ENCODE peak calls at places on chromosomes 3 and 15, in seven cellular contexts. One of them, this sample, is unnamed.

GRCh38 chr3:141940204-141940776 is 63.8 kb downstream of the ATP1B3 start:
- DNase-seq in suprapubic skin: peak
- DNase-seq in A549: peak
- DNase-seq in upper lobe of left lung: no peak
- DNase-seq in stomach: no peak
- DNase-seq in tibial nerve: no peak
- DNase-seq in sigmoid colon: peak
- DNase-seq in this sample: no peak

GRCh38 chr15:42059661-42060476 is 34.5 kb downstream of the PLA2G4D start:
- DNase-seq in suprapubic skin: no peak
- DNase-seq in A549: peak
- DNase-seq in upper lobe of left lung: no peak
- DNase-seq in stomach: peak
- DNase-seq in tibial nerve: peak
- DNase-seq in sigmoid colon: no peak
- DNase-seq in this sample: peak

GRCh38 chr15:74768099-74768770 is 13.6 kb upstream of the CSK start:
- DNase-seq in suprapubic skin: no peak
- DNase-seq in A549: no peak
- DNase-seq in upper lobe of left lung: no peak
- DNase-seq in stomach: no peak
- DNase-seq in tibial nerve: no peak
- DNase-seq in sigmoid colon: no peak
- DNase-seq in this sample: no peak

GRCh38 chr15:95937128-95937528 is 393.4 kb upstream of the NR2F2 start:
- DNase-seq in suprapubic skin: no peak
- DNase-seq in A549: no peak
- DNase-seq in upper lobe of left lung: no peak
- DNase-seq in stomach: no peak
- DNase-seq in tibial nerve: no peak
- DNase-seq in sigmoid colon: no peak
- DNase-seq in this sample: no peak

GRCh38 chr3:46405301-46406079 is 1.4 kb downstream of the CCR5AS start:
- DNase-seq in suprapubic skin: no peak
- DNase-seq in A549: no peak
- DNase-seq in upper lobe of left lung: no peak
- DNase-seq in stomach: peak
- DNase-seq in tibial nerve: no peak
- DNase-seq in sigmoid colon: peak
- DNase-seq in this sample: no peak

GRCh38 chr3:175260145-175260794 is 401.1 kb downstream of the NAALADL2 start:
- DNase-seq in suprapubic skin: no peak
- DNase-seq in A549: no peak
- DNase-seq in upper lobe of left lung: no peak
- DNase-seq in stomach: no peak
- DNase-seq in tibial nerve: no peak
- DNase-seq in sigmoid colon: no peak
- DNase-seq in this sample: no peak

GRCh38 chr3:134597390-134597975 is 53.3 kb downstream of the KY start:
- DNase-seq in suprapubic skin: no peak
- DNase-seq in A549: no peak
- DNase-seq in upper lobe of left lung: no peak
- DNase-seq in stomach: no peak
- DNase-seq in tibial nerve: no peak
- DNase-seq in sigmoid colon: no peak
- DNase-seq in this sample: no peak

GRCh38 chr3:44918581-44918980 is 44.2 kb downstream of the TGM4 start:
- DNase-seq in suprapubic skin: no peak
- DNase-seq in A549: no peak
- DNase-seq in upper lobe of left lung: no peak
- DNase-seq in stomach: no peak
- DNase-seq in tibial nerve: no peak
- DNase-seq in sigmoid colon: no peak
- DNase-seq in this sample: no peak

GRCh38 chr15:57323806-57324589 is 52.3 kb upstream of the CGNL1 start:
- DNase-seq in suprapubic skin: no peak
- DNase-seq in A549: peak
- DNase-seq in upper lobe of left lung: no peak
- DNase-seq in stomach: no peak
- DNase-seq in tibial nerve: no peak
- DNase-seq in sigmoid colon: no peak
- DNase-seq in this sample: no peak

GRCh38 chr3:184040010-184040409 is 8.5 kb downstream of the HTR3D start:
- DNase-seq in suprapubic skin: no peak
- DNase-seq in A549: peak
- DNase-seq in upper lobe of left lung: no peak
- DNase-seq in stomach: peak
- DNase-seq in tibial nerve: no peak
- DNase-seq in sigmoid colon: no peak
- DNase-seq in this sample: no peak

GRCh38 chr15:82553846-82554245 is 13.6 kb upstream of the RPS17 start:
- DNase-seq in suprapubic skin: no peak
- DNase-seq in A549: no peak
- DNase-seq in upper lobe of left lung: no peak
- DNase-seq in stomach: no peak
- DNase-seq in tibial nerve: no peak
- DNase-seq in sigmoid colon: no peak
- DNase-seq in this sample: no peak

GRCh38 chr15:52728899-52729298 is 49.7 kb upstream of the ATOSA start:
- DNase-seq in suprapubic skin: no peak
- DNase-seq in A549: no peak
- DNase-seq in upper lobe of left lung: no peak
- DNase-seq in stomach: no peak
- DNase-seq in tibial nerve: no peak
- DNase-seq in sigmoid colon: no peak
- DNase-seq in this sample: no peak

GRCh38 chr3:56753206-56753605 is 48.5 kb downstream of the ARHGEF3 start:
- DNase-seq in suprapubic skin: no peak
- DNase-seq in A549: no peak
- DNase-seq in upper lobe of left lung: no peak
- DNase-seq in stomach: no peak
- DNase-seq in tibial nerve: no peak
- DNase-seq in sigmoid colon: no peak
- DNase-seq in this sample: no peak
- TF ChIP-seq EP300 in suprapubic skin: no peak
- TF ChIP-seq EP300 in A549: no peak
- TF ChIP-seq EP300 in upper lobe of left lung: no peak
- TF ChIP-seq EP300 in stomach: no peak
- TF ChIP-seq EP300 in tibial nerve: no peak
- TF ChIP-seq EP300 in sigmoid colon: no peak
- TF ChIP-seq EP300 in this sample: no peak

GRCh38 chr3:63976862-63977180 is 46.5 kb downstream of the PSMD6 start:
- DNase-seq in suprapubic skin: no peak
- DNase-seq in A549: no peak
- DNase-seq in upper lobe of left lung: no peak
- DNase-seq in stomach: no peak
- DNase-seq in tibial nerve: no peak
- DNase-seq in sigmoid colon: no peak
- DNase-seq in this sample: no peak
- H3K27ac ChIP-seq in suprapubic skin: peak
- H3K27ac ChIP-seq in A549: no peak
- H3K27ac ChIP-seq in upper lobe of left lung: peak
- H3K27ac ChIP-seq in stomach: peak
- H3K27ac ChIP-seq in tibial nerve: peak
- H3K27ac ChIP-seq in sigmoid colon: no peak
- H3K27ac ChIP-seq in this sample: no peak

GRCh38 chr3:49929333-49930240 is at the start of gene MON1A:
- DNase-seq in suprapubic skin: peak
- DNase-seq in A549: peak
- DNase-seq in upper lobe of left lung: peak
- DNase-seq in stomach: peak
- DNase-seq in tibial nerve: peak
- DNase-seq in sigmoid colon: peak
- DNase-seq in this sample: peak
- TF ChIP-seq EP300 in suprapubic skin: no peak
- TF ChIP-seq EP300 in A549: no peak
- TF ChIP-seq EP300 in upper lobe of left lung: no peak
- TF ChIP-seq EP300 in stomach: no peak
- TF ChIP-seq EP300 in tibial nerve: peak
- TF ChIP-seq EP300 in sigmoid colon: no peak
- TF ChIP-seq EP300 in this sample: no peak

GRCh38 chr3:42610978-42611377 is 10.5 kb downstream of the NKTR start:
- DNase-seq in suprapubic skin: no peak
- DNase-seq in A549: no peak
- DNase-seq in upper lobe of left lung: no peak
- DNase-seq in stomach: no peak
- DNase-seq in tibial nerve: no peak
- DNase-seq in sigmoid colon: no peak
- DNase-seq in this sample: no peak

GRCh38 chr3:42608586-42608985 is 8.1 kb downstream of the NKTR start:
- DNase-seq in suprapubic skin: no peak
- DNase-seq in A549: no peak
- DNase-seq in upper lobe of left lung: no peak
- DNase-seq in stomach: no peak
- DNase-seq in tibial nerve: no peak
- DNase-seq in sigmoid colon: peak
- DNase-seq in this sample: no peak

GRCh38 chr3:42612147-42612680 is 11.7 kb downstream of the NKTR start:
- DNase-seq in suprapubic skin: no peak
- DNase-seq in A549: no peak
- DNase-seq in upper lobe of left lung: no peak
- DNase-seq in stomach: no peak
- DNase-seq in tibial nerve: no peak
- DNase-seq in sigmoid colon: no peak
- DNase-seq in this sample: no peak

GRCh38 chr3:42612928-42613327 is 12.4 kb downstream of the NKTR start:
- DNase-seq in suprapubic skin: no peak
- DNase-seq in A549: no peak
- DNase-seq in upper lobe of left lung: no peak
- DNase-seq in stomach: no peak
- DNase-seq in tibial nerve: no peak
- DNase-seq in sigmoid colon: no peak
- DNase-seq in this sample: no peak

DNA sequence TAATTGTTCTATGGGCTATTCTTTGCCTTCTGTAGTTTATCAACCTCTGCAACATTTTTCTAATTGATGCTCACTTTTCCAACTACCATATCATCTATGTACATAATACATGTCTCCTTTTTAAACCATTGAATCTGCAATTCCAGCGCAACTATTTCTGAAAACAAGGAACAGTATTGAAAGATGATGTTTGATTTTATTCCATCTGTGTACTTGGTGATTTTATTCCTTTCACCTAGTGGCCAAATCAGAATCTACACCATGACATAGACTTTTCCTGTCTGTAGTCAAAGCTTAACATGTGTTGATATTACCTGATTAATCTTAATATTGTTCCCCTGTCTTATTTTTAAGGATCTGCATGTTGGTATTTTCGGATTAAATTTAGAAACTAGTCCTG is 13.0 kb downstream of the NKTR start:
- DNase-seq in suprapubic skin: no peak
- DNase-seq in A549: no peak
- DNase-seq in upper lobe of left lung: no peak
- DNase-seq in stomach: no peak
- DNase-seq in tibial nerve: no peak
- DNase-seq in sigmoid colon: no peak
- DNase-seq in this sample: no peak
- H3K27ac ChIP-seq in suprapubic skin: no peak
- H3K27ac ChIP-seq in A549: no peak
- H3K27ac ChIP-seq in upper lobe of left lung: no peak
- H3K27ac ChIP-seq in stomach: peak
- H3K27ac ChIP-seq in tibial nerve: peak
- H3K27ac ChIP-seq in sigmoid colon: peak
- H3K27ac ChIP-seq in this sample: no peak

GRCh38 chr15:35725353-35725752 is 179.4 kb upstream of the DPH6 start:
- DNase-seq in suprapubic skin: no peak
- DNase-seq in A549: no peak
- DNase-seq in upper lobe of left lung: no peak
- DNase-seq in stomach: no peak
- DNase-seq in tibial nerve: no peak
- DNase-seq in sigmoid colon: no peak
- DNase-seq in this sample: no peak

GRCh38 chr15:35724626-35725025 is 178.7 kb upstream of the DPH6 start:
- DNase-seq in suprapubic skin: no peak
- DNase-seq in A549: no peak
- DNase-seq in upper lobe of left lung: no peak
- DNase-seq in stomach: no peak
- DNase-seq in tibial nerve: no peak
- DNase-seq in sigmoid colon: no peak
- DNase-seq in this sample: no peak

GRCh38 chr15:35723852-35724251 is 177.9 kb upstream of the DPH6 start:
- DNase-seq in suprapubic skin: no peak
- DNase-seq in A549: no peak
- DNase-seq in upper lobe of left lung: no peak
- DNase-seq in stomach: no peak
- DNase-seq in tibial nerve: no peak
- DNase-seq in sigmoid colon: no peak
- DNase-seq in this sample: no peak

GRCh38 chr15:35728176-35728938 is 182.4 kb upstream of the DPH6 start:
- DNase-seq in suprapubic skin: no peak
- DNase-seq in A549: no peak
- DNase-seq in upper lobe of left lung: no peak
- DNase-seq in stomach: no peak
- DNase-seq in tibial nerve: no peak
- DNase-seq in sigmoid colon: no peak
- DNase-seq in this sample: no peak

DNA sequence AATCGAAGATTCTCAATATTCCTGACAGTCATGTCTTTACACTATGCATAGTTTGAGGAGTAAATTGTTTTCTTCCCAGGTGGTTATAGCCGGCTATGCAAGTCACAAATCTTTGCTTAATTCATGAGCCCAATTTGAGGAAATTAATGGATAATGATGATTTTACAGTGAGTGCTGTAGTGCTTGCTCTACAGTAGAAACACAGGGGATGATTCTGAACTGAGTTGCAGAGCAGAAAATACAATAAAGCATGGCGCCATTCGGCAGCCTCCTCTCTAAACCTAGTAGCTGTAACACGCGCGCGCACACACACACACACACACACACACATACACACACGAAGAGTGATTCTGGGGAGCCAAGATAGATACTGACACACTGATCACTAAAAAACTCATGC is 181.7 kb upstream of the DPH6 start:
- DNase-seq in suprapubic skin: no peak
- DNase-seq in A549: no peak
- DNase-seq in upper lobe of left lung: no peak
- DNase-seq in stomach: no peak
- DNase-seq in tibial nerve: no peak
- DNase-seq in sigmoid colon: no peak
- DNase-seq in this sample: no peak
- TF ChIP-seq EP300 in suprapubic skin: no peak
- TF ChIP-seq EP300 in A549: no peak
- TF ChIP-seq EP300 in upper lobe of left lung: no peak
- TF ChIP-seq EP300 in stomach: no peak
- TF ChIP-seq EP300 in tibial nerve: no peak
- TF ChIP-seq EP300 in sigmoid colon: no peak
- TF ChIP-seq EP300 in this sample: no peak

This sample was measured in ovary.